ENCODE peak calls at places on chromosomes 11 and 22, in seven cellular contexts. Z, E, D, R, F, P and A are unnamed samples. For H3K4me1, the result is how much of the 10 kb centered on the place peaks cover.

GRCh38 chr11:122748968-122749687 is 89.2 kb upstream of the CRTAM start:
- DNase-seq in Z (no peak), E (no peak), D (peak), R (peak), F (peak), P (peak), A (no peak)

GRCh38 chr11:19561011-19561410 is 151.6 kb upstream of the NAV2 start:
- DNase-seq in Z (no peak), E (no peak), D (peak), R (peak), F (no peak), P (peak), A (no peak)

GRCh38 chr22:35611891-35612576 is 5.1 kb downstream of the MB start:
- DNase-seq in Z (no peak), E (peak), D (no peak), R (no peak), F (peak), P (no peak), A (no peak)

GRCh38 chr11:36985562-36985961 is 387.5 kb upstream of the RAG2 start:
- DNase-seq in Z (no peak), E (no peak), D (no peak), R (no peak), F (no peak), P (no peak), A (no peak)

GRCh38 chr22:21791635-21792625 is 56.3 kb upstream of the YPEL1 start:
- DNase-seq in Z (no peak), E (no peak), D (peak), R (peak), F (peak), P (peak), A (no peak)

GRCh38 chr22:40463017-40463631 is 92.7 kb downstream of the SGSM3 start:
- DNase-seq in Z (no peak), E (no peak), D (no peak), R (no peak), F (peak), P (no peak), A (no peak)

GRCh38 chr11:75565221-75565814 is 3.3 kb downstream of the SERPINH1 start:
- DNase-seq in Z (no peak), E (peak), D (peak), R (peak), F (no peak), P (peak), A (no peak)

GRCh38 chr11:128133501-128133900 is 453.9 kb downstream of the ETS1 start:
- DNase-seq in Z (no peak), E (no peak), D (no peak), R (no peak), F (no peak), P (peak), A (no peak)

DNA sequence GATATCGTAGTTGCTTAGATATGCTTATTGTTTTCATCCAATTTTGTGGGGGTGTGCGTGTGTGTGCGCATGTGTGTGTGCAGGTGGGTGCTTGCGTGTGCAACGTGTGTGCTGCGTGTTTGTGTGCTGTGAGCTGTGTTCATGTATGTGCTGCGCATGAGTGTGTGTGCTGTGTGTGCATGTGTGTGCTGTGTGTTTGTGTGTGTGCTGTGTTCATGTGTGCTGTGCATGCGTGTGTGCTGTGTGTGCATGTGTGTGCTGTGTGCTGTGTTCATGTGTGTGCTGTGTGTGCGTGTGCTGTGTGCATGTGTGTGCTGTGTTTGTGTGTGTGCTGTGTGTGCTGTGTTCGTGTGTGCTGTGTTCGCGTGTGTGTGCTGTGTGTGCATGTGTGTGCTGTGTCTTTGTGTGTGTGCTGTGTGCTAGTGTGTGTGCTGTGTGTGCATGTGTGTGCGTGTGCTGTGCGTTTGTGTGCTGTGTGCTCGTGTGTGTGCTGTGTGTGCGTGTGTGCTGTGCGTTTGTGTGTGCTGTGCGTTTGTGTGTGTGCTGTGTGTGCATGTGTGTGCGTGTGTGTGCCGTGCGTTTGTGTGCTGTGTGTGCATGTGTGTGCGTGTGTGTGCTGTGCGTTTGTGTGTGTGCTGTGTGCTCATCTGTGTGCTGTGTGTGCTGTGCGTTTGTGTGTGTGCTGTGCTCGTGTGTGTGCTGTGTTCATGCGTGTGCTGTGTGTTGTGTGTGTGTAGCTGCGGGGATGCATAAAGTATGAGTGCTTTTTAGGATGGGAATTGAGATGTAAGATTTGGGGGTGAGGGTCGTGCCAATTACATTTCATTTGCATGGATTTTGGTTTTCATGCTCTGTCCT is 7.6 kb downstream of the IGF2 start:
- DNase-seq in Z (no peak), E (peak), D (no peak), R (no peak), F (no peak), P (no peak), A (no peak)
- H3K4me3 ChIP-seq in Z (no peak), E (no peak), D (no peak), R (no peak), F (no peak), P (no peak), A (no peak)

DNA sequence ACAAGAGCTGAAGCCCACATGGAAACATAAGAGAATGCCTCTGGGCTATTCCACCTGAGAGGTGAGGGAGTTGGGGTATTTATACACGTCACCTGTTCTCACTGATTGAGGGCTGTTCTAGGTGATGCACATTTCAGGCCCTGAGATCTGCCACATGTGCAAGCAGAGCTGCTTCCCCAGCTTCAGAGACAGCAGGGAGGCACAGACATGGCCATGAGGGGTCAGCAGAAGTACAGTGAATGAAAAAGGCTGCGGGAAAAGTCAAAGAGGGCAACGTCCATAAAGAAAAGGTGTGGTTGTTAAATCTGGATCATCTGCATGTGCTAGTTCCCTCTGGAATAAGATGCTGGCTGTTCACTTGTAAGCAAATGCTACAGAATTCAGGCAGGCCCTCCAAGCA is 75.4 kb downstream of the GAB4 start:
- DNase-seq in Z (no peak), E (no peak), D (no peak), R (no peak), F (no peak), P (no peak), A (no peak)
- TF ChIP-seq CTCF in Z (peak), E (peak), D (no peak), R (no peak), F (peak), P (no peak), A (no peak)

DNA sequence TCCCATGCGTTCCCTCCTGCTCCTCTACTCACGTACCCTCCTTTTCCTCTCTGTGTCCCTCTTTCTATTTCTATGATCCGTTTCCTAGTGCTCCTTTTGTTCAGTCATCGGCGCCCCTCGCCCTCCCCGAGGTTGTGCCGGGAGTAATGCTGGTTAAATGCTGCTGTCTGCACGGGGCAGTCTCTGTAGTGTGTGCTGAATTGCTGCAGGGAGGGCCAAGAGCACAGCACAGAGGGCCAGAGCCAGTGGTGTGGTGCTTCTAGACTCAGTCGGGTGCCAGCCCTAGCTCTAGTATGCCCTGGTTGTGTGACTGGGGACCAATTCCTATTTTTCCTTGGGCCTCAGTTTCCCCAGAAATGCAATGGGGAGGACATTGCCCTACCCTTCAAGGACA is 98.3 kb downstream of the PKNOX2 start:
- DNase-seq in Z (no peak), E (no peak), D (peak), R (no peak), F (no peak), P (no peak), A (no peak)
- H3K4me1 ChIP-seq in Z (under half), E (under half), D (under half), R (under half), F (under half), P (under half), A (under half)

DNA sequence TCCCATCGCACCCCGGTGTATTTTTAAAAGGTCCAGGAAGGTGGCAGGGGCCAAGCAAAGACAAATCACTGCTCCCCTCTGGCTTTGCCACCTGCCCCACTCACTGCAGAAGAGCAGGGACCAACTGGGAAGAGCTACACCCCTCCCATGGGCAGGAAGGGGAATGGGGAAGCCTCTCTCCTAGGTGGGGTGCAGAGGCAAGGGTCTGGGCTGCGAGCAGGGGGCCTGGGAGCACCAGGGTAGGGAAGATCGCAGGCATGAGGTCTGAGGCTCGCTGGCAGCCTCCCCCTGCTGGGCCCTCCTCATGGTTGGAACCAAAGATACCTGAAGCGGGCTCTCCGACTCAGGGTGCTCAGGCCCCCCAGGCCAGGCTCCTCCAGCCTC is 36.8 kb downstream of the PISD start:
- DNase-seq in Z (no peak), E (no peak), D (no peak), R (no peak), F (no peak), P (no peak), A (no peak)
- H3K4me3 ChIP-seq in Z (no peak), E (no peak), D (no peak), R (no peak), F (no peak), P (no peak), A (no peak)